ENCODE peak calls at places on chromosomes 7 and 10, in ten cellular contexts. E is AG08395; P is WERI-Rb-1; B is cardiac muscle cell; Y is iPS-NIHi11; F is substantia nigra; W is left cardiac atrium; K is fibroblast of pulmonary artery; A is HFFc6; H is CD8-positive, alpha-beta T cell. T is an unnamed sample.

GRCh38 chr7:141133646-141134045 is 59.8 kb downstream of the TMEM178B start:
- DNase-seq in E (no peak), P (no peak), B (no peak), Y (no peak), F (no peak), W (no peak), K (no peak), A (peak; percentile 4), H (no peak), T (no peak)

GRCh38 chr7:42573904-42574692 is 337.1 kb upstream of the GLI3 start:
- DNase-seq in E (no peak), P (no peak), B (peak; percentile 47), Y (no peak), F (no peak), W (no peak), K (peak; percentile 33), A (no peak), H (no peak), T (no peak)

GRCh38 chr10:67804395-67804678 is 33.7 kb downstream of the DNAJC12 start:
- DNase-seq in E (no peak), P (no peak), B (no peak), Y (no peak), F (no peak), W (no peak), K (no peak), A (no peak), H (no peak), T (no peak)

GRCh38 chr7:31100870-31101269 is 48.8 kb downstream of the ADCYAP1R1 start:
- DNase-seq in E (no peak), P (no peak), B (no peak), Y (no peak), F (no peak), W (no peak), K (no peak), A (no peak), H (no peak), T (no peak)

GRCh38 chr10:538895-539294 is 150.6 kb downstream of the DIP2C start:
- DNase-seq in E (no peak), P (no peak), B (peak; percentile 55), Y (no peak), F (no peak), W (no peak), K (peak; percentile 52), A (peak; percentile 17), H (no peak), T (no peak)

GRCh38 chr10:123552760-123553554 is 113.2 kb upstream of the GPR26 start:
- DNase-seq in E (no peak), P (no peak), B (no peak), Y (no peak), F (no peak), W (no peak), K (no peak), A (no peak), H (no peak), T (no peak)

GRCh38 chr10:128286413-128287097 is 160.3 kb upstream of the MKI67 start:
- DNase-seq in E (no peak), P (peak; percentile 19), B (no peak), Y (peak; percentile 78), F (no peak), W (no peak), K (no peak), A (no peak), H (no peak), T (no peak)

GRCh38 chr10:125003901-125004467 is 62.1 kb downstream of the ZRANB1 start:
- DNase-seq in E (no peak), P (no peak), B (no peak), Y (no peak), F (no peak), W (no peak), K (no peak), A (no peak), H (no peak), T (no peak)

GRCh38 chr7:45178241-45179225 is 20.9 kb downstream of the RAMP3 start:
- DNase-seq in E (no peak), P (peak; percentile 43), B (no peak), Y (peak; percentile 55), F (peak; percentile 8), W (peak; percentile 7), K (no peak), A (no peak), H (no peak), T (no peak)

GRCh38 chr7:30816291-30817059 is 45.3 kb downstream of the MINDY4 start:
- DNase-seq in E (peak; percentile 20), P (no peak), B (peak; percentile 74), Y (no peak), F (no peak), W (peak; percentile 68), K (peak; percentile 59), A (no peak), H (no peak), T (no peak)

GRCh38 chr7:148723846-148724245 is 25.1 kb downstream of the CUL1 start:
- DNase-seq in E (no peak), P (no peak), B (peak; percentile 30), Y (no peak), F (no peak), W (no peak), K (peak; percentile 33), A (no peak), H (no peak), T (no peak)

GRCh38 chr7:102860351-102860811 is 52.4 kb upstream of the LRRC17 start:
- DNase-seq in E (peak; percentile 70), P (no peak), B (peak; percentile 95), Y (no peak), F (no peak), W (no peak), K (peak; percentile 93), A (peak; percentile 80), H (no peak), T (no peak)

GRCh38 chr10:59098387-59098786 is 78.1 kb upstream of the PHYHIPL start:
- DNase-seq in E (peak; percentile 40), P (no peak), B (peak; percentile 74), Y (no peak), F (no peak), W (peak; percentile 21), K (peak; percentile 43), A (peak; percentile 73), H (no peak), T (no peak)

GRCh38 chr7:137954614-137955013 is 47.3 kb downstream of the CREB3L2 start:
- DNase-seq in E (no peak), P (no peak), B (no peak), Y (no peak), F (no peak), W (no peak), K (no peak), A (no peak), H (no peak), T (no peak)

GRCh38 chr7:106867641-106868351 is 2.7 kb downstream of the PIK3CG start:
- DNase-seq in E (no peak), P (no peak), B (no peak), Y (no peak), F (no peak), W (no peak), K (no peak), A (no peak), H (peak; percentile 21), T (no peak)

GRCh38 chr7:121940907-121941306 is 67.9 kb downstream of the PTPRZ1 start:
- DNase-seq in E (no peak), P (no peak), B (no peak), Y (no peak), F (no peak), W (no peak), K (no peak), A (no peak), H (no peak), T (no peak)

GRCh38 chr7:11742496-11742895 is 89.5 kb downstream of the THSD7A start:
- DNase-seq in E (no peak), P (no peak), B (no peak), Y (peak; percentile 22), F (no peak), W (no peak), K (peak; percentile 20), A (no peak), H (no peak), T (no peak)

GRCh38 chr10:97328646-97329453 is 5.7 kb downstream of the FRAT2 start:
- DNase-seq in E (no peak), P (no peak), B (no peak), Y (no peak), F (no peak), W (no peak), K (no peak), A (no peak), H (no peak), T (no peak)

GRCh38 chr10:124076334-124076733 is 17.1 kb downstream of the CHST15 start:
- DNase-seq in E (no peak), P (no peak), B (no peak), Y (no peak), F (no peak), W (no peak), K (no peak), A (no peak), H (no peak), T (no peak)

GRCh38 chr7:136009488-136010079 is 32.4 kb upstream of the MTPN start:
- DNase-seq in E (peak; percentile 46), P (no peak), B (peak; percentile 68), Y (peak; percentile 23), F (no peak), W (no peak), K (peak; percentile 70), A (peak; percentile 49), H (no peak), T (peak; percentile 15)

GRCh38 chr10:30783939-30784500 is 154.5 kb upstream of the LYZL2 start:
- DNase-seq in E (peak; percentile 91), P (peak; percentile 82), B (peak; percentile 95), Y (peak; percentile 89), F (peak; percentile 92), W (peak; percentile 89), K (peak; percentile 94), A (peak; percentile 75), H (peak; percentile 87), T (peak; percentile 76)

GRCh38 chr7:155007947-155008346 is 5.0 kb upstream of the PAXIP1 start:
- DNase-seq in E (no peak), P (peak; percentile 38), B (peak; percentile 8), Y (peak; percentile 44), F (peak; percentile 12), W (no peak), K (peak; percentile 15), A (no peak), H (peak; percentile 47), T (no peak)

GRCh38 chr10:116665541-116666125 is 44.9 kb downstream of the PNLIPRP2 start:
- DNase-seq in E (peak; percentile 46), P (no peak), B (peak; percentile 64), Y (no peak), F (no peak), W (peak; percentile 39), K (peak; percentile 45), A (no peak), H (no peak), T (no peak)